ENCODE peak calls at places on chromosomes 2 and 18, in four cellular contexts. K is GM23248, O is breast epithelium, Z is AG04450. U is an unnamed sample. For H3K9me3, the result is how much of the 10 kb centered on the place peaks cover.

GRCh38 chr2:226877491-226877890 is 41.6 kb downstream of the RHBDD1 start:
- DNase-seq in K (no peak), O (no peak), Z (no peak), U (no peak)

GRCh38 chr2:205545971-205546370 is 136.3 kb upstream of the NRP2 start:
- DNase-seq in K (no peak), O (no peak), Z (no peak), U (no peak)

GRCh38 chr18:31684279-31685096 is at the start of gene B4GALT6:
- DNase-seq in K (peak), O (no peak), Z (no peak), U (peak)

GRCh38 chr2:219045937-219046550 is 4.7 kb upstream of the CFAP65 start:
- DNase-seq in K (peak), O (no peak), Z (no peak), U (no peak)

GRCh38 chr2:162007447-162008040 is 66.5 kb downstream of the DPP4 start:
- DNase-seq in K (peak), O (no peak), Z (no peak), U (no peak)

GRCh38 chr18:9742588-9743131 is 34.6 kb downstream of the RAB31 start:
- DNase-seq in K (peak), O (no peak), Z (no peak), U (no peak)

GRCh38 chr2:40240067-40240466 is 211.8 kb downstream of the SLC8A1 start:
- DNase-seq in K (peak), O (no peak), Z (peak), U (peak)

GRCh38 chr2:393711-394696 is 106.1 kb upstream of the ALKAL2 start:
- DNase-seq in K (peak), O (no peak), Z (no peak), U (peak)

GRCh38 chr18:936941-937340 is 32.3 kb downstream of the ADCYAP1 start:
- DNase-seq in K (no peak), O (no peak), Z (no peak), U (no peak)

GRCh38 chr2:119429225-119430000 is 2.2 kb upstream of the TMEM37 start:
- DNase-seq in K (peak), O (no peak), Z (no peak), U (no peak)

GRCh38 chr2:40466332-40466731 is 14.4 kb upstream of the SLC8A1 start:
- DNase-seq in K (no peak), O (no peak), Z (no peak), U (no peak)

GRCh38 chr2:52861606-52862005 is 906.0 kb upstream of the CHAC2 start:
- DNase-seq in K (no peak), O (no peak), Z (no peak), U (no peak)

GRCh38 chr2:151857650-151858049 is 29.4 kb upstream of the ARL5A start:
- DNase-seq in K (no peak), O (no peak), Z (no peak), U (no peak)

GRCh38 chr2:127638361-127639110 is 7.4 kb upstream of the GPR17 start:
- DNase-seq in K (no peak), O (no peak), Z (no peak), U (no peak)

GRCh38 chr2:16281451-16282330 is 341.3 kb downstream of the MYCN start:
- DNase-seq in K (no peak), O (no peak), Z (no peak), U (no peak)

GRCh38 chr2:191746306-191746705 is 68.4 kb downstream of the NABP1 start:
- DNase-seq in K (peak), O (no peak), Z (no peak), U (no peak)

GRCh38 chr18:12423820-12424219 is 16.1 kb downstream of the PRELID3A start:
- DNase-seq in K (no peak), O (no peak), Z (no peak), U (no peak)

GRCh38 chr2:68925298-68925885 is 27.3 kb downstream of the GKN2 start:
- DNase-seq in K (peak), O (no peak), Z (no peak), U (peak)

GRCh38 chr18:58785171-58785805 is 79.4 kb upstream of the ZNF532 start:
- DNase-seq in K (peak), O (peak), Z (peak), U (no peak)

GRCh38 chr2:215210082-215210481 is 71.7 kb upstream of the ABCA12 start:
- DNase-seq in K (no peak), O (no peak), Z (no peak), U (no peak)

GRCh38 chr2:24164416-24164973 is 10.4 kb upstream of the FAM228A start:
- DNase-seq in K (peak), O (no peak), Z (no peak), U (peak)

GRCh38 chr2:157252529-157252928 is 5.0 kb upstream of the GALNT5 start:
- DNase-seq in K (no peak), O (no peak), Z (no peak), U (no peak)

GRCh38 chr2:28533021-28533420 is 37.2 kb downstream of the PLB1 start:
- DNase-seq in K (no peak), O (no peak), Z (no peak), U (no peak)

GRCh38 chr2:172792711-172793110 is 57.1 kb downstream of the RAPGEF4 start:
- DNase-seq in K (peak), O (no peak), Z (no peak), U (no peak)

GRCh38 chr2:222039821-222040220 is 259.0 kb downstream of the PAX3 start:
- DNase-seq in K (no peak), O (no peak), Z (no peak), U (no peak)

GRCh38 chr2:233384017-233384416 is 29.7 kb downstream of the DGKD start:
- DNase-seq in K (no peak), O (no peak), Z (no peak), U (no peak)

GRCh38 chr2:203650860-203651613 is 55.4 kb upstream of the CD28 start:
- DNase-seq in K (peak), O (no peak), Z (no peak), U (peak)

DNA sequence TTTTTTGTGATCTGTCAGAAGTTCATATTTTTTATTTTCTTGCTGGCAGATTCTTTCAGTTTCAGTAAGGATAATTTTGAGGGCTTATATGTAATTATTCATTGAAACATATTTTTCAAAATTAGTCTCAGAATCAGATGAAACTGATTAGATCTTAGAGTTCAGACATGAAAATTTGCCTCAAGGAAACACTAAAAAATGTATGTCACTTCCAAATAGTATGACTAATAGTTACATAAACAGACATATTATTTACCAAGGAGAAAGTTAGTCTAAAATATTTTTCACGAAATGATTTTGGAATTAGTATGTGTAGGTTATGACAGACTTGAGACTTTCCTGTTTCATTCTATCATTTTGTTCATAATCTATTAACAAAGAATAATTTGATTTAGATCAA is 628.6 kb downstream of the CCDC85A start:
- DNase-seq in K (peak), O (no peak), Z (no peak), U (no peak)
- H3K9me3 ChIP-seq in K (under half), O (under half), Z (under half), U (under half)

GRCh38 chr2:182866461-182867369 is at the start of gene FRZB:
- DNase-seq in K (peak), O (peak), Z (peak), U (peak)
- H3K4me3 ChIP-seq in K (peak), O (peak), Z (peak), U (peak)

DNA sequence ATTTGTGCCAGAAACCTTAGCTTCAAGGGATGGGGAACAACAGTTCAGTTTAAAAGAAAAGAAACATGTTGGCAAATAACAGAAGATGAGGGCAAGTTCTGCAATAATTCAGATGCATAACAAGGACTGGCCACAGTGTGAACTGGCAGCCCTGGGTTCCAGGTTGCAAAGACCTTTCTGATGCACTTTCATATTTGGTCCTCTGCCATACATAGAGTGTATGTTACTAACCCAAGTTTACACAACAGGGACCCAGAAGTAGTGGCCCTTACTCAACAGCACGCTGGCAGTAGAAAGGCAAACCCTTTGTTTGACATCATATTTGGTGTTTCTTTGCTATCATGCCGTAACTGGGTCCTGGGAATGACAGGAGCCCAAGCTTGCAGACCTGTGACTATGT is 94.4 kb downstream of the MBP start:
- DNase-seq in K (no peak), O (no peak), Z (no peak), U (no peak)
- H3K9me3 ChIP-seq in K (under half), O (under half), Z (under half), U (under half)

DNA sequence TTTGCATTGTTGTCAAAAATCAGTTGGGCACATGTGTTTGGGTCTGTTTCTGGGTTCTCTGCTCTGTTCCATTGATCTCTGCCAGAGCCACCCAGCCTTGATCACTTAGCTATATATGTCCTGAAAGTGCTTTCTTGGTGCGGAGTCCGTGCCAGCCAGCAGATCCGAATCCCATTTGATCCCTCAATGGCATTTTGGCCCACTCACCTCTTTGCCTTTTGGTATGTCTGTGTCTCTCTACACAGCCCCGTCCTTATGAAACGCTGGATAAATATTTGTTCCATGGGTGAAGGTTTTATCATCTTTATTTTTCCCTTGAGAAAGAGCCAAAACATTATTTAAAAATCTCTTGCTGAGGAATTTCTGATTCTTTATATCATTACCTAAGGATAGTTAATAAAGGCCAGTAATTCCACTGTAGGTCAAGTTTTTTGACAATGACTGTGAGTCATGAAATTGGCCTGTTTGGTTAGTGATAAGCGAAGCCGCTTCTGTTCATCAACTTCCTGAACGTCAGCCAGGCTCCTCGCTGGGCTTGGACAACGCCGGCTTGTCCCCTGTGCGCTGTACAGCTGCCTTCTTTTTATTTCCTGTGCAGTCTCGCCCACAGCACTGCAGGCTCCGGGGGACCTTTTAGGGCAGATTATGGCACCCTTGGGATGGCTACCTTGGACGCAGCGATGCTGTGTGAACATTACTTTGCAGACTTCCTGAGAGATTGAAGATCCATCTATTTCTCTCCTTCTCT is 24.9 kb downstream of the MTCL1 start:
- DNase-seq in K (no peak), O (no peak), Z (no peak), U (peak)
- H3K4me3 ChIP-seq in K (no peak), O (no peak), Z (no peak), U (no peak)

U was measured in mucosa of descending colon.